ENCODE peak calls at places on chromosomes 1 and 21, in six cellular contexts. M, C, H, A, D and E are unnamed samples.

GRCh38 chr1:171841050-171841910 is at the start of gene DNM3:
- DNase-seq in D (peak), A (peak), H (peak), M (peak), C (peak), E (peak)

GRCh38 chr1:228488107-228488817 is 1.1 kb downstream of the RNF187 start:
- DNase-seq in H (peak), M (no peak), A (no peak), C (no peak), D (no peak), E (peak)

GRCh38 chr1:9374748-9375345 is 82.2 kb downstream of the SPSB1 start:
- DNase-seq in H (no peak), A (no peak), M (no peak), D (no peak), C (no peak), E (no peak)

GRCh38 chr1:23083714-23084480 is 64.6 kb downstream of the KDM1A start:
- DNase-seq in C (no peak), A (no peak), H (no peak), D (no peak), M (no peak), E (no peak)

GRCh38 chr1:5891141-5891540 is 101.1 kb downstream of the NPHP4 start:
- DNase-seq in C (no peak), M (no peak), D (no peak), A (no peak), H (no peak), E (no peak)

GRCh38 chr21:21788591-21788990 is 790.4 kb downstream of the NCAM2 start:
- DNase-seq in H (no peak), D (no peak), C (no peak), M (no peak), A (no peak), E (no peak)

GRCh38 chr1:1304331-1305299 is 3.1 kb downstream of the ACAP3 start:
- DNase-seq in M (no peak), A (no peak), H (no peak), C (no peak), D (peak), E (no peak)

GRCh38 chr1:29800522-29800956 is 564.2 kb downstream of the PTPRU start:
- DNase-seq in D (no peak), M (no peak), H (no peak), C (no peak), A (no peak), E (no peak)

GRCh38 chr1:109243221-109243620 is 6.1 kb upstream of the CELSR2 start:
- DNase-seq in C (no peak), M (no peak), H (no peak), A (no peak), D (no peak), E (no peak)